ENCODE peak calls at places on chromosomes 2 and 18, in nine cellular contexts. One of them, this sample, is unnamed.

GRCh38 chr2:152740743-152741328 is 22.4 kb downstream of the ARL6IP6 start:
- DNase-seq in DND-41: no peak
- DNase-seq in HFF-Myc: peak; percentile 35
- DNase-seq in thoracic aorta: no peak
- DNase-seq in PC-9: no peak
- DNase-seq in NCI-H510A treated with DMSO at 0.1 percent for 48 hours: peak; percentile 50
- DNase-seq in T-cell: no peak
- DNase-seq in activated CD4-positive, alpha-beta T cell treated with anti-CD3 and anti-CD28 coated beads, Interleukin-2, amount 50 U/mL, for 48 hours: no peak
- DNase-seq in NCI-H2081: peak; percentile 33
- DNase-seq in this sample: no peak

GRCh38 chr2:241965931-241966412 is 96.4 kb downstream of the RTP5 start:
- DNase-seq in DND-41: peak; percentile 93
- DNase-seq in HFF-Myc: peak; percentile 75
- DNase-seq in thoracic aorta: no peak
- DNase-seq in PC-9: peak; percentile 88
- DNase-seq in NCI-H510A treated with DMSO at 0.1 percent for 48 hours: no peak
- DNase-seq in T-cell: peak; percentile 35
- DNase-seq in activated CD4-positive, alpha-beta T cell treated with anti-CD3 and anti-CD28 coated beads, Interleukin-2, amount 50 U/mL, for 48 hours: peak; percentile 74
- DNase-seq in NCI-H2081: no peak
- DNase-seq in this sample: peak; percentile 49

GRCh38 chr2:170943596-170943995 is 14.5 kb downstream of the GORASP2 start:
- DNase-seq in DND-41: no peak
- DNase-seq in HFF-Myc: no peak
- DNase-seq in thoracic aorta: no peak
- DNase-seq in PC-9: no peak
- DNase-seq in NCI-H510A treated with DMSO at 0.1 percent for 48 hours: no peak
- DNase-seq in T-cell: no peak
- DNase-seq in activated CD4-positive, alpha-beta T cell treated with anti-CD3 and anti-CD28 coated beads, Interleukin-2, amount 50 U/mL, for 48 hours: no peak
- DNase-seq in NCI-H2081: no peak
- DNase-seq in this sample: no peak

GRCh38 chr2:2620604-2621003 is 289.5 kb upstream of the MYT1L start:
- DNase-seq in DND-41: no peak
- DNase-seq in HFF-Myc: no peak
- DNase-seq in thoracic aorta: no peak
- DNase-seq in PC-9: no peak
- DNase-seq in NCI-H510A treated with DMSO at 0.1 percent for 48 hours: no peak
- DNase-seq in T-cell: no peak
- DNase-seq in activated CD4-positive, alpha-beta T cell treated with anti-CD3 and anti-CD28 coated beads, Interleukin-2, amount 50 U/mL, for 48 hours: no peak
- DNase-seq in NCI-H2081: no peak
- DNase-seq in this sample: no peak

GRCh38 chr2:29000481-29000880 is 19.4 kb downstream of the TOGARAM2 start:
- DNase-seq in DND-41: peak; percentile 42
- DNase-seq in HFF-Myc: no peak
- DNase-seq in thoracic aorta: no peak
- DNase-seq in PC-9: no peak
- DNase-seq in NCI-H510A treated with DMSO at 0.1 percent for 48 hours: no peak
- DNase-seq in T-cell: peak; percentile 61
- DNase-seq in activated CD4-positive, alpha-beta T cell treated with anti-CD3 and anti-CD28 coated beads, Interleukin-2, amount 50 U/mL, for 48 hours: no peak
- DNase-seq in NCI-H2081: no peak
- DNase-seq in this sample: peak; percentile 71

GRCh38 chr2:157784823-157785175 is 91.3 kb downstream of the ACVR1 start:
- DNase-seq in DND-41: no peak
- DNase-seq in HFF-Myc: no peak
- DNase-seq in thoracic aorta: no peak
- DNase-seq in PC-9: no peak
- DNase-seq in NCI-H510A treated with DMSO at 0.1 percent for 48 hours: no peak
- DNase-seq in T-cell: no peak
- DNase-seq in activated CD4-positive, alpha-beta T cell treated with anti-CD3 and anti-CD28 coated beads, Interleukin-2, amount 50 U/mL, for 48 hours: no peak
- DNase-seq in NCI-H2081: no peak
- DNase-seq in this sample: no peak

GRCh38 chr2:19362094-19362649 is 3.7 kb upstream of the OSR1 start:
- DNase-seq in DND-41: peak; percentile 28
- DNase-seq in HFF-Myc: no peak
- DNase-seq in thoracic aorta: no peak
- DNase-seq in PC-9: peak; percentile 27
- DNase-seq in NCI-H510A treated with DMSO at 0.1 percent for 48 hours: peak; percentile 70
- DNase-seq in T-cell: no peak
- DNase-seq in activated CD4-positive, alpha-beta T cell treated with anti-CD3 and anti-CD28 coated beads, Interleukin-2, amount 50 U/mL, for 48 hours: no peak
- DNase-seq in NCI-H2081: no peak
- DNase-seq in this sample: no peak

GRCh38 chr2:167965907-167966306 is 281.5 kb downstream of the STK39 start:
- DNase-seq in DND-41: no peak
- DNase-seq in HFF-Myc: no peak
- DNase-seq in thoracic aorta: no peak
- DNase-seq in PC-9: no peak
- DNase-seq in NCI-H510A treated with DMSO at 0.1 percent for 48 hours: no peak
- DNase-seq in T-cell: no peak
- DNase-seq in activated CD4-positive, alpha-beta T cell treated with anti-CD3 and anti-CD28 coated beads, Interleukin-2, amount 50 U/mL, for 48 hours: no peak
- DNase-seq in NCI-H2081: no peak
- DNase-seq in this sample: no peak

GRCh38 chr2:182506606-182507005 is 79.8 kb upstream of the PDE1A start:
- DNase-seq in DND-41: no peak
- DNase-seq in HFF-Myc: no peak
- DNase-seq in thoracic aorta: no peak
- DNase-seq in PC-9: no peak
- DNase-seq in NCI-H510A treated with DMSO at 0.1 percent for 48 hours: no peak
- DNase-seq in T-cell: no peak
- DNase-seq in activated CD4-positive, alpha-beta T cell treated with anti-CD3 and anti-CD28 coated beads, Interleukin-2, amount 50 U/mL, for 48 hours: no peak
- DNase-seq in NCI-H2081: no peak
- DNase-seq in this sample: no peak

GRCh38 chr2:3644246-3644525 is 13.8 kb upstream of the ALLC start:
- DNase-seq in DND-41: no peak
- DNase-seq in HFF-Myc: no peak
- DNase-seq in thoracic aorta: no peak
- DNase-seq in PC-9: no peak
- DNase-seq in NCI-H510A treated with DMSO at 0.1 percent for 48 hours: no peak
- DNase-seq in T-cell: no peak
- DNase-seq in activated CD4-positive, alpha-beta T cell treated with anti-CD3 and anti-CD28 coated beads, Interleukin-2, amount 50 U/mL, for 48 hours: no peak
- DNase-seq in NCI-H2081: no peak
- DNase-seq in this sample: no peak

GRCh38 chr2:178962805-178963433 is 87.0 kb downstream of the CCDC141 start:
- DNase-seq in DND-41: no peak
- DNase-seq in HFF-Myc: no peak
- DNase-seq in thoracic aorta: no peak
- DNase-seq in PC-9: no peak
- DNase-seq in NCI-H510A treated with DMSO at 0.1 percent for 48 hours: no peak
- DNase-seq in T-cell: no peak
- DNase-seq in activated CD4-positive, alpha-beta T cell treated with anti-CD3 and anti-CD28 coated beads, Interleukin-2, amount 50 U/mL, for 48 hours: no peak
- DNase-seq in NCI-H2081: no peak
- DNase-seq in this sample: peak; percentile 4

GRCh38 chr2:85524567-85524923 is 14.4 kb upstream of the MAT2A start:
- DNase-seq in DND-41: peak; percentile 27
- DNase-seq in HFF-Myc: no peak
- DNase-seq in thoracic aorta: no peak
- DNase-seq in PC-9: peak; percentile 69
- DNase-seq in NCI-H510A treated with DMSO at 0.1 percent for 48 hours: no peak
- DNase-seq in T-cell: no peak
- DNase-seq in activated CD4-positive, alpha-beta T cell treated with anti-CD3 and anti-CD28 coated beads, Interleukin-2, amount 50 U/mL, for 48 hours: no peak
- DNase-seq in NCI-H2081: no peak
- DNase-seq in this sample: no peak

GRCh38 chr2:181786371-181787228 is 104.9 kb upstream of the ITPRID2 start:
- DNase-seq in DND-41: no peak
- DNase-seq in HFF-Myc: no peak
- DNase-seq in thoracic aorta: no peak
- DNase-seq in PC-9: no peak
- DNase-seq in NCI-H510A treated with DMSO at 0.1 percent for 48 hours: no peak
- DNase-seq in T-cell: no peak
- DNase-seq in activated CD4-positive, alpha-beta T cell treated with anti-CD3 and anti-CD28 coated beads, Interleukin-2, amount 50 U/mL, for 48 hours: no peak
- DNase-seq in NCI-H2081: no peak
- DNase-seq in this sample: no peak

GRCh38 chr2:191432121-191432520 is 186.9 kb downstream of the MYO1B start:
- DNase-seq in DND-41: no peak
- DNase-seq in HFF-Myc: no peak
- DNase-seq in thoracic aorta: no peak
- DNase-seq in PC-9: no peak
- DNase-seq in NCI-H510A treated with DMSO at 0.1 percent for 48 hours: no peak
- DNase-seq in T-cell: no peak
- DNase-seq in activated CD4-positive, alpha-beta T cell treated with anti-CD3 and anti-CD28 coated beads, Interleukin-2, amount 50 U/mL, for 48 hours: no peak
- DNase-seq in NCI-H2081: no peak
- DNase-seq in this sample: no peak

GRCh38 chr2:81872043-81872442 is 1567.5 kb upstream of the LRRTM1 start:
- DNase-seq in DND-41: no peak
- DNase-seq in HFF-Myc: no peak
- DNase-seq in thoracic aorta: no peak
- DNase-seq in PC-9: no peak
- DNase-seq in NCI-H510A treated with DMSO at 0.1 percent for 48 hours: no peak
- DNase-seq in T-cell: no peak
- DNase-seq in activated CD4-positive, alpha-beta T cell treated with anti-CD3 and anti-CD28 coated beads, Interleukin-2, amount 50 U/mL, for 48 hours: no peak
- DNase-seq in NCI-H2081: no peak
- DNase-seq in this sample: no peak

GRCh38 chr18:33495278-33495677 is 54.8 kb upstream of the CCDC178 start:
- DNase-seq in DND-41: no peak
- DNase-seq in HFF-Myc: no peak
- DNase-seq in thoracic aorta: no peak
- DNase-seq in PC-9: no peak
- DNase-seq in NCI-H510A treated with DMSO at 0.1 percent for 48 hours: peak; percentile 64
- DNase-seq in T-cell: no peak
- DNase-seq in activated CD4-positive, alpha-beta T cell treated with anti-CD3 and anti-CD28 coated beads, Interleukin-2, amount 50 U/mL, for 48 hours: no peak
- DNase-seq in NCI-H2081: peak; percentile 47
- DNase-seq in this sample: no peak

GRCh38 chr2:231308631-231309414 is 86.7 kb upstream of the B3GNT7 start:
- DNase-seq in DND-41: no peak
- DNase-seq in HFF-Myc: no peak
- DNase-seq in thoracic aorta: no peak
- DNase-seq in PC-9: peak; percentile 26
- DNase-seq in NCI-H510A treated with DMSO at 0.1 percent for 48 hours: no peak
- DNase-seq in T-cell: no peak
- DNase-seq in activated CD4-positive, alpha-beta T cell treated with anti-CD3 and anti-CD28 coated beads, Interleukin-2, amount 50 U/mL, for 48 hours: no peak
- DNase-seq in NCI-H2081: no peak
- DNase-seq in this sample: no peak

GRCh38 chr2:68368657-68369339 is 3.7 kb downstream of the PLEK start:
- DNase-seq in DND-41: no peak
- DNase-seq in HFF-Myc: peak; percentile 57
- DNase-seq in thoracic aorta: no peak
- DNase-seq in PC-9: no peak
- DNase-seq in NCI-H510A treated with DMSO at 0.1 percent for 48 hours: no peak
- DNase-seq in T-cell: no peak
- DNase-seq in activated CD4-positive, alpha-beta T cell treated with anti-CD3 and anti-CD28 coated beads, Interleukin-2, amount 50 U/mL, for 48 hours: no peak
- DNase-seq in NCI-H2081: no peak
- DNase-seq in this sample: no peak

GRCh38 chr18:5975111-5975622 is 79.8 kb upstream of the TMEM200C start:
- DNase-seq in DND-41: no peak
- DNase-seq in HFF-Myc: no peak
- DNase-seq in thoracic aorta: no peak
- DNase-seq in PC-9: no peak
- DNase-seq in NCI-H510A treated with DMSO at 0.1 percent for 48 hours: no peak
- DNase-seq in T-cell: no peak
- DNase-seq in activated CD4-positive, alpha-beta T cell treated with anti-CD3 and anti-CD28 coated beads, Interleukin-2, amount 50 U/mL, for 48 hours: no peak
- DNase-seq in NCI-H2081: no peak
- DNase-seq in this sample: peak; percentile 6

GRCh38 chr2:108536133-108536780 is 2.0 kb downstream of the LIMS1 start:
- DNase-seq in DND-41: no peak
- DNase-seq in HFF-Myc: no peak
- DNase-seq in thoracic aorta: no peak
- DNase-seq in PC-9: no peak
- DNase-seq in NCI-H510A treated with DMSO at 0.1 percent for 48 hours: no peak
- DNase-seq in T-cell: no peak
- DNase-seq in activated CD4-positive, alpha-beta T cell treated with anti-CD3 and anti-CD28 coated beads, Interleukin-2, amount 50 U/mL, for 48 hours: no peak
- DNase-seq in NCI-H2081: no peak
- DNase-seq in this sample: no peak

GRCh38 chr2:31163011-31163540 is 24.8 kb upstream of the GALNT14 start:
- DNase-seq in DND-41: no peak
- DNase-seq in HFF-Myc: no peak
- DNase-seq in thoracic aorta: no peak
- DNase-seq in PC-9: no peak
- DNase-seq in NCI-H510A treated with DMSO at 0.1 percent for 48 hours: peak; percentile 15
- DNase-seq in T-cell: no peak
- DNase-seq in activated CD4-positive, alpha-beta T cell treated with anti-CD3 and anti-CD28 coated beads, Interleukin-2, amount 50 U/mL, for 48 hours: no peak
- DNase-seq in NCI-H2081: no peak
- DNase-seq in this sample: no peak

GRCh38 chr2:74877376-74877775 is 43.4 kb downstream of the HK2 start:
- DNase-seq in DND-41: no peak
- DNase-seq in HFF-Myc: no peak
- DNase-seq in thoracic aorta: no peak
- DNase-seq in PC-9: no peak
- DNase-seq in NCI-H510A treated with DMSO at 0.1 percent for 48 hours: no peak
- DNase-seq in T-cell: no peak
- DNase-seq in activated CD4-positive, alpha-beta T cell treated with anti-CD3 and anti-CD28 coated beads, Interleukin-2, amount 50 U/mL, for 48 hours: no peak
- DNase-seq in NCI-H2081: no peak
- DNase-seq in this sample: no peak

GRCh38 chr2:39528701-39529100 is 91.6 kb upstream of the MAP4K3 start:
- DNase-seq in DND-41: no peak
- DNase-seq in HFF-Myc: no peak
- DNase-seq in thoracic aorta: no peak
- DNase-seq in PC-9: no peak
- DNase-seq in NCI-H510A treated with DMSO at 0.1 percent for 48 hours: no peak
- DNase-seq in T-cell: no peak
- DNase-seq in activated CD4-positive, alpha-beta T cell treated with anti-CD3 and anti-CD28 coated beads, Interleukin-2, amount 50 U/mL, for 48 hours: no peak
- DNase-seq in NCI-H2081: no peak
- DNase-seq in this sample: no peak

GRCh38 chr2:68362749-68363148 is 2.3 kb upstream of the PLEK start:
- DNase-seq in DND-41: no peak
- DNase-seq in HFF-Myc: no peak
- DNase-seq in thoracic aorta: no peak
- DNase-seq in PC-9: no peak
- DNase-seq in NCI-H510A treated with DMSO at 0.1 percent for 48 hours: no peak
- DNase-seq in T-cell: no peak
- DNase-seq in activated CD4-positive, alpha-beta T cell treated with anti-CD3 and anti-CD28 coated beads, Interleukin-2, amount 50 U/mL, for 48 hours: no peak
- DNase-seq in NCI-H2081: no peak
- DNase-seq in this sample: no peak

GRCh38 chr2:156182132-156182531 is 150.4 kb downstream of the NR4A2 start:
- DNase-seq in DND-41: no peak
- DNase-seq in HFF-Myc: no peak
- DNase-seq in thoracic aorta: no peak
- DNase-seq in PC-9: peak; percentile 52
- DNase-seq in NCI-H510A treated with DMSO at 0.1 percent for 48 hours: peak; percentile 63
- DNase-seq in T-cell: no peak
- DNase-seq in activated CD4-positive, alpha-beta T cell treated with anti-CD3 and anti-CD28 coated beads, Interleukin-2, amount 50 U/mL, for 48 hours: no peak
- DNase-seq in NCI-H2081: peak; percentile 43
- DNase-seq in this sample: no peak

GRCh38 chr2:71546777-71547281 is 93.5 kb downstream of the DYSF start:
- DNase-seq in DND-41: no peak
- DNase-seq in HFF-Myc: no peak
- DNase-seq in thoracic aorta: no peak
- DNase-seq in PC-9: no peak
- DNase-seq in NCI-H510A treated with DMSO at 0.1 percent for 48 hours: no peak
- DNase-seq in T-cell: no peak
- DNase-seq in activated CD4-positive, alpha-beta T cell treated with anti-CD3 and anti-CD28 coated beads, Interleukin-2, amount 50 U/mL, for 48 hours: no peak
- DNase-seq in NCI-H2081: no peak
- DNase-seq in this sample: no peak

GRCh38 chr2:181374741-181375675 is 82.2 kb upstream of the ITGA4 start:
- DNase-seq in DND-41: no peak
- DNase-seq in HFF-Myc: peak; percentile 80
- DNase-seq in thoracic aorta: no peak
- DNase-seq in PC-9: no peak
- DNase-seq in NCI-H510A treated with DMSO at 0.1 percent for 48 hours: no peak
- DNase-seq in T-cell: no peak
- DNase-seq in activated CD4-positive, alpha-beta T cell treated with anti-CD3 and anti-CD28 coated beads, Interleukin-2, amount 50 U/mL, for 48 hours: no peak
- DNase-seq in NCI-H2081: no peak
- DNase-seq in this sample: no peak